ENCODE peak calls at places on chromosomes 5 and 9, in six cellular contexts. V is GM23338; M is CD8-positive, alpha-beta T cell; B is dorsolateral prefrontal cortex; P is lower lobe of right lung; H is heart right ventricle. Q is an unnamed sample.

GRCh38 chr5:172800088-172800551 is 29.1 kb upstream of the DUSP1 start:
- DNase-seq in B (no peak), V (no peak), M (no peak), P (peak; percentile 92), H (peak; percentile 58), Q (peak; percentile 85)

GRCh38 chr5:132365213-132365612 is 4.3 kb upstream of the SLC22A5 start:
- DNase-seq in P (no peak), H (no peak), B (no peak), V (no peak), M (no peak), Q (no peak)

GRCh38 chr9:23821400-23822181 is 4.4 kb downstream of the ELAVL2 start:
- DNase-seq in P (no peak), H (no peak), V (peak; percentile 79), B (no peak), M (no peak), Q (no peak)

GRCh38 chr5:76358-77169 is 15.4 kb upstream of the PLEKHG4B start:
- DNase-seq in V (no peak), M (no peak), B (no peak), H (no peak), P (no peak), Q (no peak)

GRCh38 chr5:107671742-107672211 is 1.0 kb upstream of the EFNA5 start:
- DNase-seq in M (no peak), P (no peak), B (no peak), H (no peak), V (peak; percentile 72), Q (no peak)

GRCh38 chr9:106860731-106861584 is 2.0 kb upstream of the ZNF462 start:
- DNase-seq in P (no peak), H (peak; percentile 32), B (no peak), V (peak; percentile 83), M (no peak), Q (no peak)

GRCh38 chr5:90434116-90434714 is 24.7 kb upstream of the CETN3 start:
- DNase-seq in B (peak; percentile 36), P (peak; percentile 59), V (peak; percentile 79), H (no peak), M (peak; percentile 52), Q (no peak)

GRCh38 chr5:107615173-107615856 is 55.4 kb downstream of the EFNA5 start:
- DNase-seq in P (no peak), M (no peak), B (no peak), V (no peak), H (no peak), Q (no peak)

GRCh38 chr5:107359916-107360234 is 310.9 kb downstream of the EFNA5 start:
- DNase-seq in M (no peak), P (no peak), H (no peak), V (no peak), B (no peak), Q (no peak)

GRCh38 chr9:75667155-75667554 is 223.3 kb upstream of the PCSK5 start:
- DNase-seq in P (no peak), H (no peak), M (no peak), V (no peak), B (no peak), Q (no peak)

GRCh38 chr9:124122321-124122720 is 110.8 kb downstream of the LHX2 start:
- DNase-seq in H (no peak), V (no peak), M (no peak), B (no peak), P (no peak), Q (no peak)

GRCh38 chr5:140497897-140498296 is 49.6 kb upstream of the EIF4EBP3 start:
- DNase-seq in B (no peak), V (no peak), H (no peak), M (no peak), P (no peak), Q (no peak)

GRCh38 chr5:135244620-135245021 is 154.4 kb downstream of the MACROH2A1 start:
- DNase-seq in P (no peak), V (no peak), B (no peak), M (no peak), H (no peak), Q (no peak)

GRCh38 chr5:111158105-111158744 is 66.0 kb upstream of the CAMK4 start:
- DNase-seq in B (no peak), M (peak; percentile 85), H (peak; percentile 73), P (no peak), V (peak; percentile 88), Q (peak; percentile 20)

GRCh38 chr5:154648706-154649105 is 106.5 kb upstream of the LARP1 start:
- DNase-seq in B (no peak), H (no peak), P (peak; percentile 56), M (no peak), V (peak; percentile 24), Q (no peak)

GRCh38 chr9:27280858-27281257 is 16.1 kb downstream of the EQTN start:
- DNase-seq in V (no peak), M (no peak), H (no peak), B (no peak), P (no peak), Q (no peak)

GRCh38 chr5:16894236-16895057 is 41.6 kb downstream of the MYO10 start:
- DNase-seq in V (peak; percentile 42), P (no peak), H (no peak), B (no peak), M (no peak), Q (peak; percentile 64)

DNA sequence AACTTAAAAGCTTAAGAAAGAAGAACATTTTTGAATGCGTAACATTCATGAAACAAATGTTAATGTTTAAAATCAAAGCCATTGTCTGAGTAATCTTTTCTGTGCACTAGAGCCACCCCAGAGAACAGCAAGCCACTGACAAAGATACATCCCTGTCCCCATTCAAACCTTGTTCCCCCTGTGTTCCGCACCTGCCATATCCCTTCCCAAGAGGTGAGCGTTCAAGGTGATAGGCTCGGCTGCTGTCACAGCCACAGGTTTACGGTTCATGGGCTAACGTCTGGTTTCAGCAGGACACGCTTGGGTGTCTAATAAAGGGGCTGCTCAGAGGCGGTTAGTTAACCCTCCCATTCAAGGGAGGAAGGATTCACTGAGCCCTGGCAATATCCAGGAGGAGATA is 24.5 kb upstream of the LAMC3 start:
- DNase-seq in M (no peak), B (no peak), V (no peak), H (no peak), P (no peak), Q (no peak)
- H3K27me3 ChIP-seq in M (no peaks in the 10 kb centered on the region), B (no peaks in the 10 kb centered on the region), V (no peaks in the 10 kb centered on the region), H (no peaks in the 10 kb centered on the region), P (peaks cover 16% of the 10 kb centered on the region), Q (peaks cover 19% of the 10 kb centered on the region)

DNA sequence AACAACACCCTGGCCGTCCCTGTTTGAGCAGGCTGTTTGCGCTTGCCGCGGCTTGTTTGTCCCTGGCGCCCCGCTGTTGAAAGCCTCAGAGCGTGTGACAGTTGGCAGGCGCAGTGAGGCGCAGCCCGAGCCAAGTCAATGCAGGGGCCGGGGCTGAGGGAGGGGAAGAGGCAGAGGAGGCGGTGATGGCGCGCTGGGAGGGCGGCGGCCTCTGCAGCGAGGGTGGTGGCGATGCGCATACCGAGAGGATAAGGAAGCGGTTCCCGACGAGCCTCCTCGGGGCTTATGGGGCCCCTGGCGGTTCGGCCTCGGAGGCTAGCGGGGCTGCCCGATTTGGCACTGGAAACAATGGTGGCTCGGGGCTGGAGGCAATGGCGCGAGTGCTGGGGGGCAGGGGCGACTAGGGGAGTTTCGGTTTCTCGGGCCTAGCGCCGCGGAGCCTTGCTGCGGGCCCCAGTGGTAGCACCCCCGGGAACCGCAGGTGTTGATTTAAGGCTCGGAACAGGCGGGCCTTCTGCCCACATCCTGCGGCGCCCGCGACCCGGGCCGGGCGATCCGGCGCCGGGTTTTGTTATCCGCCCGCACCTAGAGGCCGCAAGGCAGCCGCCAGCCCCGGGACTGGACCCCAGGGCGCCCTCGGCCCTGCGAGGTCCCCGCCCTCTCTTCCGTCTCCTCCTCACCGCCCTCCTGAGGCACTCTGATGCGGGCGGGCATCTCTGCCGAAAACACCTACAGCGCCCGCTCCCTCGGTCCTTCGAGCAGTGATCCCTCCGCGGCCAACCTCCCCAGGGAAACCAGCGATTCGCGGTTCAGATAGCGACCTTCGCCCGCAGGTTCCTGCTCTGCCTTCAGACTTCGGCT is 955 bp upstream of the LNPEP start:
- DNase-seq in H (peak; percentile 91), B (peak; percentile 82), P (peak; percentile 96), V (peak; percentile 90), M (peak; percentile 92), Q (peak; percentile 58)
- TF ChIP-seq CTCF in H (no peak), B (no peak), P (peak; percentile 14), V (no peak), M (no peak), Q (peak; percentile 2)

DNA sequence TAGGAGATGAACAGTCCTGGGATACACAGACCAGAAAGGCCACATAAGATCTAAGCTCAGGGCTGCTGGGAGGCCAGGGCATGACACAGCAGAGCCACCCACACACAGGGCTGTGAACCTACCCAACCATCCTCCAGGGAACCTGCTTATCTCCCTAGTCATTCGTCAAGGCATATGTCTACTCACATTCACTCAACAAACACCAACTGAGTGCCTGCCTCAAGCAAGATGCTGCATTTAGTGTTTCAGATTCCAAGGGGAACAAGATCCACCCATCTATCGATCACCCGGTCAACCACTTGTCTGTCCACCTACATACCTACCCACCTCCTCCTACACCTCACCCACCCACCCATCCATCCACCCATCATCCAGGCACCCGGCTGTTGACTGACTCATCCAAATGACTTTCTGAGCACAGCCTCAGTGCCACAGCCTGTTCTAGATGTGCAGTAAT is 1.9 kb downstream of the DPM2 start:
- DNase-seq in M (no peak), B (no peak), P (no peak), H (no peak), V (no peak), Q (no peak)
- H3K4me3 ChIP-seq in M (no peak overlapping the region), B (no peak overlapping the region), P (no peak overlapping the region), H (peak overlapping the region; percentile 81), V (peak overlapping the region; percentile 77), Q (no peak overlapping the region)

DNA sequence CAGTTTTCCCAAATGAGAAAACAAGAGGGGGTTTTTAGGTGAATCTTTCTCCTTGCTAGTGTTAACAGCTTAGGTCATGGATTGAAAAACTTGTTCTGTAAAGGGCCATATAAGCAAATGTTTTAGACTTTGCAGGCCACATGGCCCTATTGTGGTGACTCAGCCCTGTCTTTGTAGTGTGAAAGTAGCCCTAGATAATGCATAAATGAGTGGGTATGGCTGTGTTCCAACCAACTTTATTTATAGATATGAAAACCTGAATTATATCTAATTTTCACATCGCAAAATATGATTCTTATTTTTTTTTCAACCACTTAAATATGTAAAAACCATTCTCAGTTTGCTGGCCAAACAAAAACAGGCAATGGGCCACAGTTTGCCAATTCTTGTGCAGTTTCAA is 6.9 kb upstream of the BARX1 start:
- DNase-seq in M (no peak), V (no peak), B (no peak), P (no peak), H (no peak), Q (no peak)
- H3K27me3 ChIP-seq in M (peaks cover 37% of the 10 kb centered on the region), V (peaks cover 58% of the 10 kb centered on the region), B (peaks cover 51% of the 10 kb centered on the region), P (peaks cover 56% of the 10 kb centered on the region), H (peaks cover 36% of the 10 kb centered on the region), Q (peaks cover 37% of the 10 kb centered on the region)

GRCh38 chr9:37034320-37034937 is 361 bp upstream of the PAX5 start:
- DNase-seq in B (no peak), V (peak; percentile 80), H (no peak), P (no peak), M (no peak), Q (no peak)
- TF ChIP-seq CTCF in B (no peak), V (peak; percentile 71), H (no peak), P (no peak), M (no peak), Q (peak; percentile 12)

DNA sequence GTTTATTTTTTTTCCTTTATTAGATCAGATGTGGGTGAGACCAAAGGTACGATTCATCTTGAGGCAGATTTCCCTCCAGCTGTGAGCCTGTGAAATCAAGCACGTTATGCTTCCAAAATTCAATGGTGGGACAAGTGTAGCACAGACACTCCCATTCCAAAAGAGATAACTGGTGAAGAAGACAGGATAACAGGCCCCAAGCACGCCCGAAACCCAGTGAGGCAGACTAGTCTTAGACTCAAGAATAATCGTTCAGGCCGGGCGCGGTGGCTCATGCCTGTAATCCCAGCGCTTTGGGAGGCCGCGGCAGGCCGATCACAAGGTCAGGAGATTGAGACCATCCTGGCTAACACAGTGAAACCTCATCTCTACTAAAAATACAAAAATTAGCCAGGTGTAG is 36.8 kb upstream of the COL5A1 start:
- DNase-seq in P (peak; percentile 45), V (no peak), M (no peak), H (peak; percentile 1), B (no peak), Q (no peak)
- H3K4me3 ChIP-seq in P (no peak overlapping the region), V (no peak overlapping the region), M (no peak overlapping the region), H (no peak overlapping the region), B (no peak overlapping the region), Q (no peak overlapping the region)

Q was measured in BJ.